ENCODE peak calls at places on chromosome 5, in eight cellular contexts. W is activated CD4-positive, alpha-beta T cell treated with anti-CD3 and anti-CD28 coated beads, Interleukin-2, amount 50 U/mL, for 1 hour; J is myocyte; F is astrocyte of the spinal cord; H is stimulated activated CD4-positive, alpha-beta T cell treated with anti-CD3 and anti-CD28 coated beads, Interleukin-12 subunit alpha, Interleukin-12 subunit beta, amount 100 ng/mL, for 4 hours; K is stromal cell of bone marrow; Q is mucosa of gallbladder; O is fibroblast of mammary gland. B is an unnamed sample.

GRCh38 chr5:145540375-145540774 is 294.8 kb downstream of the PRELID2 start:
- DNase-seq in W (no peak), J (no peak), F (no peak), H (no peak), K (no peak), Q (no peak), O (peak), B (peak)

GRCh38 chr5:1177826-1178528 is 23.4 kb upstream of the SLC6A19 start:
- DNase-seq in W (no peak), J (no peak), F (no peak), H (no peak), K (no peak), Q (no peak), O (no peak), B (no peak)

GRCh38 chr5:167143726-167144125 is 1147.7 kb upstream of the WWC1 start:
- DNase-seq in W (no peak), J (no peak), F (no peak), H (no peak), K (no peak), Q (no peak), O (no peak), B (no peak)

GRCh38 chr5:60977956-60978737 is 33.1 kb downstream of the NDUFAF2 start:
- DNase-seq in W (no peak), J (no peak), F (no peak), H (no peak), K (no peak), Q (no peak), O (no peak), B (no peak)

GRCh38 chr5:134051305-134051704 is 46.5 kb upstream of the VDAC1 start:
- DNase-seq in W (no peak), J (no peak), F (no peak), H (no peak), K (no peak), Q (no peak), O (peak), B (peak)

GRCh38 chr5:170590537-170590936 is 86.7 kb downstream of the KCNIP1 start:
- DNase-seq in W (no peak), J (no peak), F (no peak), H (no peak), K (no peak), Q (no peak), O (no peak), B (no peak)

GRCh38 chr5:83034552-83035181 is 42.5 kb downstream of the TMEM167A start:
- DNase-seq in W (no peak), J (no peak), F (no peak), H (no peak), K (no peak), Q (no peak), O (no peak), B (no peak)

GRCh38 chr5:943874-944620 is 51.4 kb downstream of the TRIP13 start:
- DNase-seq in W (no peak), J (no peak), F (no peak), H (no peak), K (no peak), Q (no peak), O (no peak), B (peak)

GRCh38 chr5:123950701-123951100 is 438.7 kb downstream of the CSNK1G3 start:
- DNase-seq in W (no peak), J (no peak), F (peak), H (no peak), K (no peak), Q (no peak), O (peak), B (peak)

GRCh38 chr5:173989432-173990082 is 587 bp downstream of the C5orf47 start:
- DNase-seq in W (no peak), J (no peak), F (no peak), H (no peak), K (no peak), Q (no peak), O (no peak), B (no peak)

GRCh38 chr5:19175776-19176570 is 812.0 kb downstream of the CDH18 start:
- DNase-seq in W (no peak), J (no peak), F (no peak), H (no peak), K (no peak), Q (no peak), O (no peak), B (no peak)

GRCh38 chr5:173295796-173296195 is 32.4 kb downstream of the STC2 start:
- DNase-seq in W (no peak), J (no peak), F (no peak), H (no peak), K (no peak), Q (no peak), O (no peak), B (no peak)

GRCh38 chr5:159641371-159642039 is 274.8 kb upstream of the ADRA1B start:
- DNase-seq in W (no peak), J (peak), F (no peak), H (no peak), K (no peak), Q (no peak), O (no peak), B (no peak)

GRCh38 chr5:159887050-159887449 is 29.2 kb upstream of the ADRA1B start:
- DNase-seq in W (no peak), J (no peak), F (no peak), H (no peak), K (no peak), Q (no peak), O (no peak), B (no peak)

GRCh38 chr5:124057815-124058231 is 545.8 kb downstream of the CSNK1G3 start:
- DNase-seq in W (no peak), J (no peak), F (no peak), H (no peak), K (no peak), Q (no peak), O (no peak), B (no peak)

GRCh38 chr5:176734756-176735342 is 75.5 kb upstream of the UNC5A start:
- DNase-seq in W (no peak), J (no peak), F (no peak), H (no peak), K (no peak), Q (no peak), O (no peak), B (no peak)

GRCh38 chr5:131270809-131271208 is 7.0 kb downstream of the CDC42SE2 start:
- DNase-seq in W (no peak), J (no peak), F (peak), H (no peak), K (no peak), Q (no peak), O (no peak), B (peak)

GRCh38 chr5:154138701-154139100 is 51.8 kb upstream of the GALNT10 start:
- DNase-seq in W (no peak), J (peak), F (no peak), H (no peak), K (peak), Q (peak), O (peak), B (no peak)

GRCh38 chr5:143957455-143957854 is 145.5 kb downstream of the HMHB1 start:
- DNase-seq in W (no peak), J (no peak), F (no peak), H (no peak), K (no peak), Q (no peak), O (no peak), B (no peak)

GRCh38 chr5:137220523-137220927 is 278.6 kb downstream of the SPOCK1 start:
- DNase-seq in W (no peak), J (peak), F (peak), H (no peak), K (peak), Q (no peak), O (peak), B (peak)

GRCh38 chr5:150846651-150847333 is 471 bp downstream of the IRGM start:
- DNase-seq in W (peak), J (peak), F (peak), H (peak), K (peak), Q (peak), O (peak), B (peak)

GRCh38 chr5:3181641-3182040 is 414.0 kb upstream of the IRX1 start:
- DNase-seq in W (no peak), J (no peak), F (no peak), H (no peak), K (no peak), Q (no peak), O (no peak), B (no peak)

GRCh38 chr5:64147849-64148441 is 17.7 kb upstream of the RNF180 start:
- DNase-seq in W (no peak), J (peak), F (peak), H (no peak), K (no peak), Q (peak), O (peak), B (peak)

GRCh38 chr5:55903121-55903701 is 52.1 kb downstream of the IL31RA start:
- DNase-seq in W (peak), J (no peak), F (peak), H (peak), K (peak), Q (no peak), O (peak), B (peak)

GRCh38 chr5:81779125-81779934 is 28.4 kb upstream of the SSBP2 start:
- DNase-seq in W (peak), J (peak), F (peak), H (peak), K (no peak), Q (peak), O (peak), B (peak)

GRCh38 chr5:32099486-32100035 is 74.6 kb downstream of the GOLPH3 start:
- DNase-seq in W (no peak), J (no peak), F (no peak), H (no peak), K (no peak), Q (no peak), O (no peak), B (no peak)

GRCh38 chr5:107514305-107514704 is 156.4 kb downstream of the EFNA5 start:
- DNase-seq in W (no peak), J (no peak), F (peak), H (no peak), K (no peak), Q (no peak), O (peak), B (peak)

GRCh38 chr5:28328691-28329090 is 1290.3 kb upstream of the CDH9 start:
- DNase-seq in W (no peak), J (peak), F (peak), H (no peak), K (peak), Q (no peak), O (peak), B (peak)

GRCh38 chr5:112965733-112966306 is 10.8 kb upstream of the DCP2 start:
- DNase-seq in W (no peak), J (no peak), F (no peak), H (no peak), K (no peak), Q (no peak), O (no peak), B (no peak)